ENCODE peak calls at places on chromosomes 5 and 9, in seven cellular contexts. N is heart left ventricle, J is lower leg skin, H is suprapubic skin, M is H54, E is HCT116, S is testis. U is an unnamed sample.

GRCh38 chr5:123690821-123691220 is 178.8 kb downstream of the CSNK1G3 start:
- DNase-seq in H (no peak), N (no peak), J (no peak), E (no peak), M (no peak), S (no peak), U (no peak)

GRCh38 chr9:96150324-96151023 is 151.5 kb downstream of the HSD17B3 start:
- DNase-seq in S (no peak), J (no peak), N (no peak), H (no peak), E (no peak), M (no peak), U (no peak)

GRCh38 chr5:138726848-138727247 is 26.4 kb upstream of the CTNNA1 start:
- DNase-seq in H (no peak), S (no peak), E (no peak), N (no peak), J (no peak), M (no peak), U (no peak)

GRCh38 chr9:18906656-18907395 is 126.2 kb downstream of the SAXO1 start:
- DNase-seq in S (no peak), H (no peak), J (no peak), N (no peak), M (peak), E (no peak), U (no peak)

GRCh38 chr9:95073042-95073607 is 244.4 kb downstream of the FANCC start:
- DNase-seq in M (no peak), E (no peak), S (peak), J (no peak), N (no peak), H (no peak), U (no peak)

GRCh38 chr5:79546782-79547428 is 33.0 kb upstream of the HOMER1 start:
- DNase-seq in E (no peak), S (no peak), M (no peak), J (no peak), H (no peak), N (no peak), U (no peak)

GRCh38 chr9:1200847-1201251 is 150.7 kb downstream of the DMRT2 start:
- DNase-seq in J (no peak), S (no peak), M (no peak), N (peak), H (no peak), E (no peak), U (no peak)

GRCh38 chr9:135303280-135303647 is 176.3 kb upstream of the PPP1R26 start:
- DNase-seq in S (no peak), N (no peak), M (no peak), H (no peak), J (no peak), E (no peak), U (no peak)

GRCh38 chr9:134824583-134824982 is 56.0 kb upstream of the FCN2 start:
- DNase-seq in E (no peak), M (no peak), J (no peak), H (no peak), N (no peak), S (no peak), U (no peak)

GRCh38 chr5:56829137-56829536 is 13.8 kb downstream of the MAP3K1 start:
- DNase-seq in S (no peak), N (no peak), M (no peak), H (no peak), J (no peak), E (peak), U (no peak)

GRCh38 chr5:14665949-14666741 is 1.6 kb downstream of the OTULIN start:
- DNase-seq in E (no peak), H (no peak), J (no peak), S (no peak), M (no peak), N (peak), U (peak)

GRCh38 chr5:43290726-43291125 is 22.5 kb downstream of the HMGCS1 start:
- DNase-seq in H (no peak), S (no peak), N (no peak), M (no peak), J (no peak), E (no peak), U (no peak)

GRCh38 chr9:6681957-6682501 is 36.5 kb upstream of the GLDC start:
- DNase-seq in E (no peak), M (no peak), H (no peak), S (no peak), J (peak), N (no peak), U (no peak)

GRCh38 chr9:111959468-111959941 is 62.9 kb downstream of the UGCG start:
- DNase-seq in S (no peak), E (peak), J (peak), H (peak), M (peak), N (no peak), U (peak)

GRCh38 chr9:2616726-2617377 is 4.7 kb upstream of the VLDLR start:
- DNase-seq in N (no peak), E (no peak), H (no peak), M (no peak), S (no peak), J (no peak), U (no peak)

GRCh38 chr5:56827043-56827442 is 11.7 kb downstream of the MAP3K1 start:
- DNase-seq in N (no peak), H (no peak), S (no peak), E (no peak), J (no peak), M (no peak), U (peak)

GRCh38 chr5:52869391-52869790 is 81.7 kb downstream of the ITGA1 start:
- DNase-seq in J (no peak), N (no peak), S (no peak), H (no peak), M (no peak), E (no peak), U (no peak)

GRCh38 chr9:72476617-72477375 is 44.6 kb upstream of the TMC1 start:
- DNase-seq in M (peak), S (no peak), N (no peak), H (no peak), J (peak), E (peak), U (peak)

GRCh38 chr9:135489188-135489918 is 9.8 kb downstream of the PPP1R26 start:
- DNase-seq in N (no peak), J (no peak), E (no peak), M (no peak), H (no peak), S (no peak), U (no peak)

GRCh38 chr5:140926903-140927573 is 939 bp downstream of the PCDHAC1 start:
- DNase-seq in N (peak), J (no peak), M (no peak), E (no peak), S (peak), H (peak), U (peak)

GRCh38 chr5:33582417-33582816 is 141.7 kb downstream of the TARS1 start:
- DNase-seq in E (no peak), M (no peak), S (no peak), N (no peak), H (no peak), J (no peak), U (no peak)

GRCh38 chr5:150119421-150120061 is 33.2 kb upstream of the CSF1R start:
- DNase-seq in H (no peak), J (no peak), S (no peak), N (no peak), E (no peak), M (no peak), U (no peak)

GRCh38 chr5:150120617-150121447 is 34.5 kb upstream of the CSF1R start:
- DNase-seq in H (no peak), J (no peak), E (no peak), S (no peak), N (no peak), M (no peak), U (no peak)

GRCh38 chr5:150121448-150122157 is 34.0 kb downstream of the PDGFRB start:
- DNase-seq in M (no peak), H (no peak), N (no peak), J (no peak), S (no peak), E (no peak), U (no peak)

GRCh38 chr5:150118561-150119229 is 32.3 kb upstream of the CSF1R start:
- DNase-seq in S (no peak), M (no peak), J (no peak), E (no peak), N (no peak), H (no peak), U (no peak)

DNA sequence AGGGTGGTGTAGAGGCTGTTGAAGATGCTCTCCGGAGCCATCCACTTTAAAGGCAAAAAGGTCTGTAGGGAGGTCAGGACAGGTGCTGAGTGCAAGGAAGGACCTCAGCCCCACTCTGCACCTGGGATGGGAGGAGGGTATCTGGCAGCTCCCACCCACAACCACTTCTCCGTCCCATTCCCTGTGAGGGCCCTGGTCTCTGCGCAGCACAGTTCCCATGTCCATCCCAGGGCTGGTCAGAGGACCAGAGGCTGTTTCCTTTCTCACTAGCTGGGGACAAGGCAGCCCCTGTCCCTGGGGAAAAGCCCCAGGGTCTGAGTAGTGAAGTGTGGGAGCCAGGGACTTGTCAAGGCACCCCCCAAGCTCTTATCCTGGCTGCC is 33.7 kb upstream of the CSF1R start:
- DNase-seq in S (no peak), J (no peak), M (no peak), H (no peak), E (no peak), N (no peak), U (no peak)
- TF ChIP-seq POLR2A in S (no peak), J (no peak), M (no peak), H (no peak), E (no peak), N (no peak), U (no peak)

DNA sequence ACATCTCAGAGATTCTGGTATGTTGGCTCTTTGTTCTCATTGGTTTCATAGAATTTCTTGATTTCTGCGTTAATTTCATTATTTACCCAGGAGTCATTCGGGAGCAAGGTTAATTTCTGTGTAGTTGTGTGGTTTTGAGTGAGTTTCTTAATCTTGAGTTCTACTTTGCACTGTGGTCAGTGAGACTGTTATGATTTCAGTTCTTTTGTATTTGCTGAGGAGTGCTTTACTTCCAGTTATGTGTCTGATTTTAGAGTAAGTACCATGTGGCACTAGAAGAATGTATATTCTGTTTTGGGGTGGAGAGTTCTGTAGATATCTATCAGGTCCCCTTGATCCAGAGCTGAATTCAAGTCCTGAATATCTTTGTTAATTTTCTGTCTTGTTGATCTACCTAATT is 12.2 kb downstream of the RANBP17 start:
- DNase-seq in E (no peak), J (no peak), N (no peak), H (no peak), M (no peak), S (no peak), U (no peak)
- TF ChIP-seq POLR2A in E (no peak), J (no peak), N (no peak), H (no peak), M (no peak), S (no peak), U (no peak)

GRCh38 chr5:135330798-135331096 is 68.3 kb downstream of the MACROH2A1 start:
- DNase-seq in S (no peak), J (no peak), M (no peak), N (no peak), H (no peak), E (no peak), U (no peak)

GRCh38 chr5:135331612-135332011 is 67.4 kb downstream of the MACROH2A1 start:
- DNase-seq in N (no peak), J (no peak), M (no peak), S (no peak), H (no peak), E (no peak), U (no peak)

GRCh38 chr5:135329101-135329912 is 69.7 kb downstream of the MACROH2A1 start:
- DNase-seq in E (no peak), J (no peak), H (no peak), S (no peak), M (no peak), N (no peak), U (no peak)

GRCh38 chr5:135328128-135328687 is 70.8 kb downstream of the MACROH2A1 start:
- DNase-seq in M (no peak), S (no peak), N (no peak), H (no peak), J (no peak), E (no peak), U (no peak)

GRCh38 chr5:135329913-135330797 is 68.9 kb downstream of the MACROH2A1 start:
- DNase-seq in J (no peak), H (no peak), S (no peak), E (no peak), N (no peak), M (no peak), U (no peak)
- TF ChIP-seq POLR2A in J (no peak), H (no peak), S (no peak), E (no peak), N (no peak), M (no peak), U (no peak)

GRCh38 chr9:127244609-127245601 is 19.7 kb upstream of the GARNL3 start:
- DNase-seq in H (peak), J (peak), N (peak), M (peak), S (peak), E (no peak), U (peak)
- TF ChIP-seq POLR2A in H (no peak), J (no peak), N (no peak), M (peak), S (no peak), E (no peak), U (peak)

GRCh38 chr5:177444106-177445051 is 2.2 kb upstream of the PRR7 start:
- DNase-seq in J (no peak), E (no peak), M (no peak), H (peak), S (no peak), N (no peak), U (no peak)
- TF ChIP-seq POLR2A in J (no peak), E (peak), M (no peak), H (no peak), S (no peak), N (no peak), U (no peak)

GRCh38 chr5:34929150-34929719 is at the start of gene DNAJC21:
- DNase-seq in J (peak), H (peak), N (peak), M (peak), S (peak), E (peak), U (peak)
- TF ChIP-seq POLR2A in J (no peak), H (no peak), N (no peak), M (peak), S (no peak), E (no peak), U (no peak)

DNA sequence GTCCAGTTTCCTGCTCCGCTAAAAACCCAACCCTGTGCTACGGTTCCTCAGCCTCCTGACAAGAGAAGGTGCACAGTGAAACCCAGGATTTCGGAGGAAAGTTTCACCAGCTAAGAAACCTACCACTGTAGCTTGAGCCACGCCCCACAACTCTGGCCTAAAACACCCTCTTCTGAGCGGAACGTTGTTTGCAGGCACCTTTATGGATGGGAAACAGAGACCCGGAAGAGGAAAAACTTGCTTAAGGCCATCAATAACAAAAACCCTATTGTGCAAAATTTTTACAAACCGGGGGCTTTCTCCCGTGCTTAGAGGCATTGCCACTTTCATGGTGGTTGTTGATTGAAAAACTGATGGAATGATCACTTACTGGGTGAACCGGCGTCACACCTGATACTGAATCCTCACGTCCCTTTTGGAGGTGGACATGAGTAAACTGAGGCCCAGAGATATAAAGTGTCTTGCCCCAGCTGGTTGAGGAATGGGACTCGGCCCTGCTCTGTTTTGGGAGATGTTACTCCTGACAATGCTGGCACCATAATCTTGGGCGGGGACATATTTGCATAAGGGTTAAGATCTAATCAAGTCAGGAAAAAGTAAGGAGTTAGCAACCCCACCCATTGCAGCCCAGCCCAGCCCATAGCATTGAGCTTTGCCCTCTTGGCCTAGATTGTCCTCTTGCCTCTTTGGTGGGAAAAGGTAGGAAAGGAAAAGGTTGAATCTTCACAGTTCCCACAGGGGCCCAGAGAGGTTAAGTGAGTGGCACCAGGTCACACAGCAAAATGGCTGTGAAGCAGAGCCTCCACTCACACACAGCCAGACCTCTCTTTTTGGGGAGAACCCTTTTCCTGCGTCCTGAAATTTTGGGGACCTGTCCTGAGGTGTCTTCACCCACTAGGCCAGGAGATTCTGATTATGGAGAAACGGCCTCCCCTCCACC is 23.2 kb upstream of the PTGS1 start:
- DNase-seq in H (no peak), M (no peak), N (no peak), J (no peak), E (no peak), S (no peak), U (peak)
- TF ChIP-seq POLR2A in H (no peak), M (no peak), N (no peak), J (no peak), E (no peak), S (no peak), U (no peak)

GRCh38 chr5:172175263-172175719 is 12.7 kb downstream of the STK10 start:
- DNase-seq in M (peak), J (peak), E (no peak), H (no peak), N (no peak), S (no peak), U (no peak)
- TF ChIP-seq POLR2A in M (no peak), J (no peak), E (no peak), H (no peak), N (no peak), S (no peak), U (no peak)

GRCh38 chr9:127445851-127446719 is 5.1 kb downstream of the RPL12 start:
- DNase-seq in S (no peak), N (no peak), J (no peak), H (no peak), M (no peak), E (no peak), U (peak)
- TF ChIP-seq POLR2A in S (no peak), N (no peak), J (no peak), H (no peak), M (no peak), E (peak), U (peak)

U was measured in A549.